ENCODE peak calls at places on chromosomes 4 and X, in four cellular contexts. G, Z, P and B are unnamed samples.

GRCh38 chr4:163331629-163332360 is 601 bp downstream of the NPY1R start:
- DNase-seq in G (no peak), Z (peak), P (no peak), B (peak)

GRCh38 chr4:88244821-88245579 is 39.4 kb downstream of the PPM1K start:
- DNase-seq in G (no peak), Z (no peak), P (no peak), B (no peak)

GRCh38 chrX:96692911-96693310 is 8.3 kb downstream of the DIAPH2 start:
- DNase-seq in G (no peak), Z (no peak), P (no peak), B (no peak)

GRCh38 chrX:63686878-63687714 is 97.9 kb downstream of the ARHGEF9 start:
- DNase-seq in G (no peak), Z (peak), P (no peak), B (no peak)

GRCh38 chrX:116490091-116490490 is 27.3 kb upstream of the CT83 start:
- DNase-seq in G (no peak), Z (no peak), P (no peak), B (no peak)

GRCh38 chr4:75892508-75892907 is 9.7 kb downstream of the PPEF2 start:
- DNase-seq in G (no peak), Z (peak), P (no peak), B (no peak)

GRCh38 chr4:138248058-138248457 is 5.9 kb upstream of the SLC7A11 start:
- DNase-seq in G (no peak), Z (no peak), P (no peak), B (no peak)

GRCh38 chr4:181796502-181796901 is 446.7 kb upstream of the TENM3 start:
- DNase-seq in G (no peak), Z (no peak), P (no peak), B (no peak)

GRCh38 chr4:110231869-110232268 is 33.5 kb upstream of the ELOVL6 start:
- DNase-seq in G (no peak), Z (no peak), P (no peak), B (no peak)

GRCh38 chrX:65706041-65706828 is 38.8 kb downstream of the MSN start:
- DNase-seq in G (no peak), Z (peak), P (no peak), B (no peak)

GRCh38 chr4:7647932-7648812 is 213.4 kb upstream of the PSAPL1 start:
- DNase-seq in G (no peak), Z (no peak), P (no peak), B (no peak)

GRCh38 chrX:2446815-2447214 is 54.0 kb downstream of the DHRSX start:
- DNase-seq in G (no peak), Z (no peak), P (no peak), B (no peak)

GRCh38 chrX:34404386-34405070 is 252.6 kb downstream of the TMEM47 start:
- DNase-seq in G (no peak), Z (no peak), P (no peak), B (no peak)